ENCODE peak calls at places on chromosome 22, in eight cellular contexts. E is lower lobe of right lung; U is tibial artery; X is CD4-positive, alpha-beta memory T cell; G is iPS DF 6.9; N is heart left ventricle; Q is SK-N-SH; F is heart right ventricle. H is an unnamed sample. For H3K4me1 and H3K27me3, the result is how much of the 10 kb centered on the place peaks cover.

GRCh38 chr22:46047841-46048595 is 71.1 kb upstream of the WNT7B start:
- DNase-seq in E (peak), G (no peak), F (no peak), N (peak), X (no peak), U (peak), Q (no peak), H (no peak)

GRCh38 chr22:19942886-19943664 is 1.5 kb upstream of the TXNRD2 start:
- DNase-seq in X (no peak), Q (no peak), F (peak), N (peak), G (no peak), U (no peak), E (peak), H (no peak)

GRCh38 chr22:40452730-40453487 is 82.5 kb downstream of the SGSM3 start:
- DNase-seq in F (no peak), N (no peak), U (no peak), G (no peak), X (no peak), Q (no peak), E (no peak), H (no peak)

GRCh38 chr22:22342697-22343602 is 98.4 kb downstream of the VPREB1 start:
- DNase-seq in E (peak), X (peak), U (no peak), N (no peak), Q (peak), F (no peak), G (peak), H (peak)

GRCh38 chr22:30611197-30611596 is 4.2 kb downstream of the TCN2 start:
- DNase-seq in U (no peak), Q (no peak), E (no peak), N (no peak), G (no peak), F (no peak), X (no peak), H (no peak)

GRCh38 chr22:40451230-40451629 is 80.8 kb downstream of the SGSM3 start:
- DNase-seq in N (no peak), F (no peak), U (no peak), Q (no peak), E (no peak), X (peak), G (no peak), H (no peak)

GRCh38 chr22:17366830-17367229 is 2.4 kb upstream of the CECR2 start:
- DNase-seq in N (peak), G (no peak), E (no peak), X (no peak), U (no peak), Q (peak), F (peak), H (no peak)

GRCh38 chr22:39724857-39725256 is 154.3 kb downstream of the CACNA1I start:
- DNase-seq in X (no peak), E (no peak), N (no peak), Q (no peak), G (no peak), F (no peak), U (no peak), H (no peak)

GRCh38 chr22:40348025-40348658 is 1.8 kb downstream of the ADSL start:
- DNase-seq in G (no peak), U (peak), F (peak), E (no peak), X (peak), N (peak), Q (peak), H (peak)

GRCh38 chr22:35894937-35895708 is 133.5 kb downstream of the RBFOX2 start:
- DNase-seq in Q (peak), E (no peak), F (peak), G (no peak), X (no peak), N (peak), U (peak), H (peak)

GRCh38 chr22:29060931-29061330 is 700 bp downstream of the C22orf31 start:
- DNase-seq in N (no peak), E (no peak), F (no peak), U (no peak), Q (no peak), X (no peak), G (no peak), H (no peak)

GRCh38 chr22:20421507-20421874 is 16.1 kb downstream of the SCARF2 start:
- DNase-seq in F (no peak), E (peak), G (no peak), N (no peak), X (no peak), Q (no peak), U (no peak), H (no peak)

GRCh38 chr22:19767427-19768380 is 7.1 kb downstream of the TBX1 start:
- DNase-seq in E (no peak), Q (no peak), X (no peak), N (peak), G (no peak), F (peak), U (peak), H (no peak)

GRCh38 chr22:23383491-23384450 is 196.3 kb downstream of the IGLL1 start:
- DNase-seq in E (no peak), U (peak), G (no peak), N (no peak), F (no peak), Q (peak), X (no peak), H (no peak)
- H3K27ac ChIP-seq in E (no peak), U (no peak), G (no peak), N (no peak), F (no peak), Q (no peak), X (no peak), H (no peak)

DNA sequence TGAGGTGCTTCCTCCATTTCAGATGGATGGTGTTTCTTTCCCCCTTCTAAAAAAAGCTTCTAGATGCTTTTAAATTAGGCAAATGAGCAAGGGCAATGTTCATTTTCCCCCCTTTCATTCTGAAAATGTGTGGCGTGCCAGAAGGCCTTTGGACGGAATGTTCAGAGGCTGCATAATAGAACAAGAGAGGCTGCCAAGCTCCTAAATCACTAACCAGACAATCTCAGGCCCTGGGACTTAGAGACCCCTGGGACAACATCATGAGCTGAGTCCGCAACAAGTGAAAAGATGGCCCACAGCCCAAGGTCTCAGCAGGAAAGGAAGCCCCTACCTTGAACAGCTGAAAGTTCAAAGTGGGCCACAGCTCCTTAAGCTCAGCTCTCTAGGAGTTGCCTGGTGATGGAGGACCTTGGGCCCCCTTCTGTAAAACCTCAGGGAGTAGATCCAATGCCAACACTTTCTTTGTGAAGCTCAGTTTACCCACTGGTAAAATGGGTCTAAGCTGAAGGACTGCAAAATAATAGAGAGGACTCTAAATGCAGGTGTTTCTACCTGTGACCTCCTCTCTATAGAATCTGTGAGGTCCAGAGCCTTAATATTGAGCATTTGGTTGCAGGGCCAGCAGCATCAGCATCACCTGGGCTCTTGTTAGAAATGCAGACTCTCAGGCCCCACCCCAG is 144.0 kb downstream of the FBXO7 start:
- DNase-seq in Q (no peak), F (no peak), E (no peak), U (peak), G (no peak), N (peak), X (no peak), H (no peak)
- H3K4me1 ChIP-seq in Q (under half), F (under half), E (half or more), U (half or more), G (under half), N (under half), X (under half), H (under half)

GRCh38 chr22:50610581-50610980 is 10.0 kb downstream of the MAPK8IP2 start:
- DNase-seq in X (no peak), F (no peak), G (no peak), E (no peak), Q (peak), U (no peak), N (no peak), H (no peak)

GRCh38 chr22:50608996-50609395 is 8.4 kb downstream of the MAPK8IP2 start:
- DNase-seq in U (no peak), X (no peak), F (no peak), N (no peak), Q (no peak), E (no peak), G (no peak), H (no peak)

GRCh38 chr22:50611341-50612060 is 10.9 kb downstream of the MAPK8IP2 start:
- DNase-seq in G (no peak), N (no peak), Q (no peak), E (no peak), F (no peak), X (no peak), U (no peak), H (no peak)

GRCh38 chr22:50609599-50609998 is 9.0 kb downstream of the MAPK8IP2 start:
- DNase-seq in E (no peak), U (no peak), G (no peak), X (no peak), Q (no peak), F (no peak), N (no peak), H (no peak)

GRCh38 chr22:50610041-50610451 is 9.5 kb downstream of the MAPK8IP2 start:
- DNase-seq in G (no peak), Q (no peak), X (no peak), F (no peak), N (no peak), U (no peak), E (no peak), H (no peak)
- H3K27me3 ChIP-seq in G (under half), Q (under half), X (under half), F (under half), N (under half), U (under half), E (under half), H (under half)

DNA sequence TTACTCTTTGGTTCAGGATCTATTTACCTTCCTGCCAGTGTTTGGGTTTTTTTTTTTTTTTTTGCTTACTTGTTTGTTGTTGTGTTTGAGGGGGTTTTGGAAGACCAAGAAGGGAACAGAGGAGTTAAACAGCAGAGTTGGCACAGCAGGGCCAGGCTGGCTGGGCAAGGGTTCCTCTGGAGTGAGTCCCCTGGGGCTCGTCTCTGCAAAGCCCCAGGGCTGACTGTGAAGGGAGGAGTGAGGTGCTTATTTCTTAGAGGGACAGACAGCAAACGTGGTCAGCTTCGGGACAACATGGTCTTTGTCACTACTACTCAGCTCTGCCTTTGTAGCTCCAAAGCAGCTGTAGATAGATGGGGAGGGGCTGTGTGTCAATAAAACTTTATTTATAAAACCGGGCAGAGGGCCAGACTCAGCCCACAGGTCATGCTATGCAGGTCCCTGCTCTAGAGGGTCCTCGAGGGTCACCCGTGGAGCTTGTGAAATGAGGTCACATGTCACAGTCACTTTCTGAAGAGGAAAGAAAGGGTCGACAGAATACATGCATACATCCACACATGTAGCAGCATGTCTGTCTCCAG is 1404.7 kb downstream of the BRD1 start:
- DNase-seq in N (no peak), E (no peak), U (no peak), Q (no peak), F (no peak), X (no peak), G (no peak), H (no peak)
- H3K27ac ChIP-seq in N (no peak), E (no peak), U (no peak), Q (no peak), F (no peak), X (no peak), G (no peak), H (no peak)

GRCh38 chr22:41917906-41918791 is 3.3 kb upstream of the SHISA8 start:
- DNase-seq in N (peak), G (no peak), X (no peak), E (peak), F (peak), Q (no peak), U (peak), H (peak)

GRCh38 chr22:41916745-41917358 is 2.0 kb upstream of the SHISA8 start:
- DNase-seq in U (no peak), E (no peak), F (no peak), Q (no peak), N (no peak), G (no peak), X (no peak), H (no peak)

GRCh38 chr22:41920271-41920976 is 5.5 kb upstream of the SHISA8 start:
- DNase-seq in E (no peak), F (no peak), U (no peak), Q (no peak), G (no peak), N (no peak), X (no peak), H (no peak)

GRCh38 chr22:41917375-41917905 is 2.6 kb upstream of the SHISA8 start:
- DNase-seq in U (no peak), Q (no peak), G (no peak), E (no peak), X (no peak), N (no peak), F (no peak), H (no peak)

DNA sequence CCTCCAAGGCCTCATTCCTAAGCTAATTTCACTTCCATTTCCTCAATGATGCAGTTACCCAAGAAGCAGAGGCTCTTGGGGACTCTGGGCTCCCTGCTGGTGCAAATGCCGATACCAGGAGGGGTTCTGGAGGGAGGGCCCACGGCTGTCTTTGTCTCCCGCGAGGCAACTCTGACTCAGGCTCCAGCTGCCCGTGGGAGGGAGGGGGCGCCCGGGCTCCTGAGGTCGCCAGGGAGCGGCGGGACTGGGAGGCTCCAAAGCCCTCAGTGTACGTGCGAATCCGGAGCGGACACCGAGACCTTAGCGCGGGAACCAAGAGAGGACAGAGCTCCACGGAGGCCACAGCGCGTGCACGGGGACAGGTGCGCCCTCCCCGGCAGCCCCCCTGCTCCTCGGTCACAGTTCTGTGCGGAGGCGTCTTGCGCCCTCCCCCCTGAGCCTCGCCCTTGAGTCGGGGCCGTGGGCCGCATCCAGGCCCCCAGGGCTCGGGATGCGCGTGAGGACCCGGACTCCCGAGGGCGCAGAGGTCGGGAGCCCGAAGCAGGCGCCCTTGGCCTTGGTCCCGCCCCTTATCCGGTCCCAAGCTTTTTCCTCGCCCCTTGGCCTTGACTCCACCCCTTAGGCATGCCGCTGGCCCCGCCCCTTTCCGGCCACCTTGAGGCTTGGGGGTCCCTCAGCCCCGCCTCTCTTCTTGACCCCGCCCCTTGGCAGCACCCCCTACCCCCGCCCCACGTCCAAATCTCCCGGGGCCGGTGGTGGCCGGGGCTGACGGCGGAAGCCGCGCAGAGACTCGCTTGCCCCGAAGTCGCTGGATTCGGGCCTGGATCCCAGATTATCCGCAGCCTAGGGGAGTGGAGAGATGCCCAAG is 4.7 kb upstream of the SHISA8 start:
- DNase-seq in X (peak), U (no peak), N (peak), G (peak), Q (peak), F (peak), E (peak), H (peak)
- H3K4me1 ChIP-seq in X (under half), U (under half), N (under half), G (under half), Q (under half), F (under half), E (under half), H (under half)

GRCh38 chr22:24423519-24424000 is 3.8 kb upstream of the ADORA2A start:
- DNase-seq in F (peak), U (no peak), Q (peak), N (peak), X (peak), E (peak), G (no peak), H (peak)
- H3K27me3 ChIP-seq in F (under half), U (under half), Q (under half), N (under half), X (under half), E (under half), G (under half), H (under half)